ENCODE peak calls at places on chromosomes 6 and 20, in seven cellular contexts. Y, I, V, G, F, X and L are unnamed samples.

GRCh38 chr6:41642090-41642959 is 4.1 kb downstream of the MDFI start:
- DNase-seq in Y (no peak), I (no peak), V (no peak), G (no peak), F (no peak), X (no peak), L (no peak)

GRCh38 chr6:43258180-43258579 is 14.9 kb downstream of the TTBK1 start:
- DNase-seq in Y (no peak), I (no peak), V (no peak), G (no peak), F (no peak), X (no peak), L (no peak)

GRCh38 chr6:118770112-118770788 is 118.9 kb upstream of the CEP85L start:
- DNase-seq in Y (peak), I (no peak), V (no peak), G (peak), F (no peak), X (no peak), L (no peak)

GRCh38 chr20:20371133-20371532 is 3.2 kb downstream of the INSM1 start:
- DNase-seq in Y (no peak), I (no peak), V (no peak), G (no peak), F (no peak), X (no peak), L (no peak)

GRCh38 chr20:17557675-17558006 is 12.2 kb upstream of the DSTN start:
- DNase-seq in Y (peak), I (peak), V (peak), G (no peak), F (no peak), X (peak), L (peak)

GRCh38 chr6:44253307-44254101 is 3.8 kb downstream of the SLC35B2 start:
- DNase-seq in Y (peak), I (no peak), V (no peak), G (no peak), F (peak), X (peak), L (peak)

GRCh38 chr6:150191809-150192208 is 49.0 kb downstream of the PPP1R14C start:
- DNase-seq in Y (peak), I (no peak), V (no peak), G (no peak), F (no peak), X (no peak), L (no peak)

GRCh38 chr6:72856801-72857200 is 234.9 kb downstream of the KCNQ5 start:
- DNase-seq in Y (no peak), I (no peak), V (no peak), G (no peak), F (no peak), X (no peak), L (no peak)